ENCODE peak calls at places on chromosomes 11 and 22, in five cellular contexts. O is endodermal cell; R is CD8-positive, alpha-beta T cell; S is tibial artery; V is right lobe of liver. N is an unnamed sample.

GRCh38 chr11:115069599-115069998 is 391.3 kb downstream of the NXPE2 start:
- DNase-seq in O (no peak), R (no peak), S (no peak), V (no peak), N (no peak)

GRCh38 chr11:44747836-44748235 is 21.1 kb downstream of the TSPAN18 start:
- DNase-seq in O (no peak), R (no peak), S (no peak), V (no peak), N (peak; percentile 50)

GRCh38 chr11:4684631-4685285 is 12.9 kb downstream of the OR51E2 start:
- DNase-seq in O (no peak), R (no peak), S (no peak), V (no peak), N (no peak)

GRCh38 chr11:94525933-94526332 is 13.7 kb downstream of the C11orf97 start:
- DNase-seq in O (no peak), R (no peak), S (peak; percentile 75), V (peak; percentile 63), N (peak; percentile 81)

GRCh38 chr11:63914896-63915681 is 1.9 kb downstream of the RCOR2 start:
- DNase-seq in O (peak; percentile 72), R (no peak), S (no peak), V (no peak), N (no peak)

GRCh38 chr11:76656571-76657081 is 13.9 kb downstream of the LRRC32 start:
- DNase-seq in O (peak; percentile 53), R (no peak), S (peak; percentile 24), V (no peak), N (no peak)

GRCh38 chr11:66119348-66120133 is 49.5 kb downstream of the PACS1 start:
- DNase-seq in O (peak; percentile 73), R (no peak), S (no peak), V (no peak), N (no peak)

GRCh38 chr11:1930448-1930802 is 10.9 kb downstream of the TNNT3 start:
- DNase-seq in O (no peak), R (no peak), S (no peak), V (no peak), N (no peak)

GRCh38 chr11:46159694-46160093 is 38.4 kb upstream of the PHF21A start:
- DNase-seq in O (no peak), R (no peak), S (no peak), V (no peak), N (no peak)

GRCh38 chr11:114440121-114440860 is 1.0 kb downstream of the REXO2 start:
- DNase-seq in O (no peak), R (no peak), S (no peak), V (no peak), N (no peak)

GRCh38 chr11:128896356-128896755 is 5.2 kb downstream of the KCNJ5 start:
- DNase-seq in O (no peak), R (no peak), S (no peak), V (no peak), N (no peak)

GRCh38 chr11:18280438-18281046 is 14.5 kb downstream of the SAA1 start:
- DNase-seq in O (no peak), R (no peak), S (no peak), V (no peak), N (no peak)

GRCh38 chr22:38205261-38206128 is 3.7 kb downstream of the MAFF start:
- DNase-seq in O (no peak), R (no peak), S (peak; percentile 93), V (no peak), N (peak; percentile 91)

GRCh38 chr11:67054851-67055523 is 1.7 kb upstream of the RHOD start:
- DNase-seq in O (no peak), R (no peak), S (no peak), V (no peak), N (peak; percentile 69)

GRCh38 chr11:61189933-61190332 is 13.4 kb upstream of the PGA3 start:
- DNase-seq in O (no peak), R (no peak), S (no peak), V (no peak), N (no peak)

GRCh38 chr11:100556781-100557180 is 130.3 kb upstream of the ARHGAP42 start:
- DNase-seq in O (no peak), R (no peak), S (no peak), V (no peak), N (no peak)

GRCh38 chr11:111312076-111312475 is 13.7 kb downstream of the POU2AF3 start:
- DNase-seq in O (no peak), R (no peak), S (no peak), V (no peak), N (no peak)

GRCh38 chr11:103773059-103773458 is 263.4 kb upstream of the DDI1 start:
- DNase-seq in O (no peak), R (no peak), S (no peak), V (no peak), N (no peak)

GRCh38 chr11:64165482-64165841 is 451 bp downstream of the MACROD1 start:
- DNase-seq in O (no peak), R (no peak), S (no peak), V (no peak), N (no peak)

GRCh38 chr11:106840993-106841392 is 177.3 kb downstream of the GUCY1A2 start:
- DNase-seq in O (no peak), R (no peak), S (no peak), V (no peak), N (no peak)

GRCh38 chr11:11436715-11437313 is 83.8 kb upstream of the CSNK2A3 start:
- DNase-seq in O (no peak), R (no peak), S (no peak), V (peak; percentile 87), N (no peak)

GRCh38 chr11:46475926-46476545 is 84.5 kb upstream of the CHRM4 start:
- DNase-seq in O (no peak), R (no peak), S (no peak), V (no peak), N (no peak)

GRCh38 chr22:36330655-36331305 is 57.0 kb downstream of the MYH9 start:
- DNase-seq in O (peak; percentile 65), R (no peak), S (no peak), V (no peak), N (peak; percentile 79)

GRCh38 chr11:70111269-70112016 is 33.3 kb downstream of the ANO1 start:
- DNase-seq in O (peak; percentile 77), R (no peak), S (no peak), V (no peak), N (peak; percentile 65)

DNA sequence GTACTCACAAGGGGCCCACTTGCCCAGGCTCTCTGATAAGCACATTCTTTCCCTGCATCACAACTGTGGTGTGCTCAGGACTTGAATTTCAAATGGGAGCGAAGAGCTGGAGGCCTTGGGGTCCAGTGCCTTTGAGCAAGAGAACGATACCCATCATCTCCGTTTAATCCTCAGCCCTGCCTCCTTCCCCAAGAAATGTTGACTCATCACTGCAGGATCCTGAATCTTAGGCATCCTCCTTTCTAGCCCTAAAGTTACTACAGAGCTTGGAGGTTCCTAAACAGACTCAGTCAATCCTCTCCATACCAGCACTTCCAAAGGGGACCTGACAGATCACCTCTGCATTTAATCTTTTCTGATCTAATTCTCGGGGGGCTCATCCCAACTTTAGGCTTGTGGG is 3.8 kb upstream of the PRG2 start:
- DNase-seq in O (no peak), R (no peak), S (no peak), V (no peak), N (no peak)
- H3K27me3 ChIP-seq in O (peaks cover 93% of the 10 kb centered on the region), R (no peaks in the 10 kb centered on the region), S (no peaks in the 10 kb centered on the region), V (no peaks in the 10 kb centered on the region), N (no peaks in the 10 kb centered on the region)

DNA sequence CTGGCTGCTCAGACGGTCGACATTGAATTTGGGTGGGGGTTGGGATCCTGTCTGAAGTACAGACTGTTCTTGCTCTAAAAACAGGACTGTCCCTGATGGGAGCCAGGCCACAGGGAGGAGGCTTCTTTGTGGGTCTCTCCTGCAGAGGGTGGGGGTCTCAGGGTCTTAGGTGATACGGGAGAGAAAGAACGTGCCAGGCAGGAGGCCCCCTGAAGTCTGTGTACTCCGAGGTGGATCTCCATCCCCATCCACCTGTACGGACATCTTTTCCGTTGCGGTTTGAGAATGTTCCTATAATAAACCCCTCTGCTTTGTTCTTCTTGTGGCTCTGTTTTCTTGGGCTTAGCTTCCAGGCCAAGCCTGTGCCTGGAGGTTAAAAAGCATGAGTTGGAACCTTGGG is 15.9 kb downstream of the PSMD13 start:
- DNase-seq in O (no peak), R (no peak), S (no peak), V (no peak), N (no peak)
- TF ChIP-seq CTCF in O (no peak), R (no peak), S (no peak), V (no peak), N (no peak)

GRCh38 chr22:39287076-39287743 is 32.2 kb downstream of the RPL3 start:
- DNase-seq in O (no peak), R (no peak), S (peak; percentile 47), V (no peak), N (no peak)

GRCh38 chr22:39282642-39283311 is 36.6 kb downstream of the RPL3 start:
- DNase-seq in O (peak; percentile 57), R (no peak), S (no peak), V (no peak), N (no peak)

GRCh38 chr22:39284983-39285382 is 34.4 kb downstream of the RPL3 start:
- DNase-seq in O (no peak), R (no peak), S (no peak), V (no peak), N (no peak)

GRCh38 chr22:39283312-39284141 is 35.9 kb downstream of the RPL3 start:
- DNase-seq in O (no peak), R (no peak), S (peak; percentile 70), V (peak; percentile 74), N (peak; percentile 80)

DNA sequence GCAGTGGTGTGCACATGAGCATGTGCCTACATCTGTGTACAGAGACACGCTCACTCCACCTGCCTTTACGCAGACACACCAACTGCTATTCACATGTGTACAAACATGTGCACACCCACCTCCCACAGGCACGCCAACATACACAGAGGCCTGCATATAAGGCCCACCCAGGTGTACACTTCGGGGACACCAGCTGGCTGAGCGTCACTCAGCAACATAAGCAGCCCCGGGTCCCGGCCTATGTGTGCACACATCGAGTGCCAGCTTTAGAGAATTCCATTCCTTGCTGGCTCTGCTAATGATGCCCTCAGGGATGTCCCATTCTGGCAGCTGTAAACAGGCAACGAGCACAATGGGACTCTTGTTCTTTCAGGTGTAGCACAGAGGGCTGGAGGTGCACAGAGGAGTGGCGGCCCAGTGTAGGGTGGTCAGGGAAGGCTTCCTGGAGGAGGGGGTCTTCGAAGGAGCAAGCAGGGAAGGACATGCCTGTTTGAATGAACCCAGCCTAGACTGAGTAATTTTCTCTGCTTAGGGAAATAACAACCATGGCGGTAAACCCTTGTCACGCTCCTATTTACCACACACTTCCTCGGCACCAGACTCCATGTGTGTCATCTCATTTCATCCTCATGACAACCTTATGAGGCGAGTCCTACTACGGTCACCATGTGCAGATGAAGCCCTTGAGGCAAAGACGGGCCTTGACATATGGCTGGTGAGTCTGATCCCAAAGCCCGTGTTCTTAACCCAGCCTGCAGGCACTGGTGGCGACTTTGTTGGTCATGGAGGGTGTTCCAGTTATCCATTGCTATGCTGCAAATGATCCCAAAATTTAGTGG is 35.1 kb downstream of the RPL3 start:
- DNase-seq in O (no peak), R (no peak), S (no peak), V (no peak), N (no peak)
- H3K4me3 ChIP-seq in O (no peak overlapping the region), R (no peak overlapping the region), S (no peak overlapping the region), V (no peak overlapping the region), N (no peak overlapping the region)

GRCh38 chr11:123407996-123408597 is 22.0 kb upstream of the GRAMD1B start:
- DNase-seq in O (no peak), R (no peak), S (no peak), V (no peak), N (no peak)

GRCh38 chr11:123405123-123405592 is 24.9 kb upstream of the GRAMD1B start:
- DNase-seq in O (peak; percentile 87), R (no peak), S (no peak), V (no peak), N (no peak)

GRCh38 chr11:123404626-123405025 is 25.4 kb upstream of the GRAMD1B start:
- DNase-seq in O (no peak), R (no peak), S (no peak), V (no peak), N (no peak)

GRCh38 chr11:123407124-123407995 is 22.7 kb upstream of the GRAMD1B start:
- DNase-seq in O (peak; percentile 92), R (peak; percentile 41), S (peak; percentile 32), V (no peak), N (no peak)

GRCh38 chr11:123406441-123407123 is 23.5 kb upstream of the GRAMD1B start:
- DNase-seq in O (no peak), R (no peak), S (no peak), V (no peak), N (no peak)
- H3K27me3 ChIP-seq in O (no peaks in the 10 kb centered on the region), R (no peaks in the 10 kb centered on the region), S (no peaks in the 10 kb centered on the region), V (no peaks in the 10 kb centered on the region), N (no peaks in the 10 kb centered on the region)

N was measured in right atrium auricular region.